ENCODE peak calls at places on chromosomes 7 and 10, in ten cellular contexts. One of them, this sample, is unnamed.
A peak's percentile ranks its signal among the peaks of the same experiment; 100 is the strongest.

GRCh38 chr10:48767752-48768450 is 83.2 kb downstream of the WDFY4 start:
- DNase-seq in hepatocyte: no peak
- DNase-seq in GM10248: no peak
- DNase-seq in AG04450: no peak
- DNase-seq in adrenal gland: no peak
- DNase-seq in NB4: no peak
- DNase-seq in epithelial cell of proximal tubule: no peak
- DNase-seq in AG09319: no peak
- DNase-seq in body of pancreas: no peak
- DNase-seq in MM.1S: no peak
- DNase-seq in this sample: no peak

GRCh38 chr10:105139363-105139762 is 498.3 kb downstream of the SORCS3 start:
- DNase-seq in adrenal gland: no peak
- DNase-seq in MM.1S: no peak
- DNase-seq in epithelial cell of proximal tubule: no peak
- DNase-seq in hepatocyte: no peak
- DNase-seq in NB4: no peak
- DNase-seq in AG09319: no peak
- DNase-seq in GM10248: no peak
- DNase-seq in AG04450: no peak
- DNase-seq in body of pancreas: no peak
- DNase-seq in this sample: no peak

GRCh38 chr7:1819258-1819841 is 149.3 kb downstream of the ELFN1 start:
- DNase-seq in hepatocyte: no peak
- DNase-seq in AG04450: no peak
- DNase-seq in adrenal gland: no peak
- DNase-seq in body of pancreas: peak; percentile 16
- DNase-seq in GM10248: no peak
- DNase-seq in NB4: peak; percentile 93
- DNase-seq in MM.1S: no peak
- DNase-seq in epithelial cell of proximal tubule: no peak
- DNase-seq in AG09319: no peak
- DNase-seq in this sample: no peak

GRCh38 chr7:130397472-130397871 is 17.2 kb downstream of the CPA1 start:
- DNase-seq in AG09319: no peak
- DNase-seq in NB4: no peak
- DNase-seq in AG04450: no peak
- DNase-seq in epithelial cell of proximal tubule: no peak
- DNase-seq in GM10248: no peak
- DNase-seq in body of pancreas: no peak
- DNase-seq in adrenal gland: no peak
- DNase-seq in hepatocyte: no peak
- DNase-seq in MM.1S: no peak
- DNase-seq in this sample: no peak

GRCh38 chr7:144830811-144831210 is 5.0 kb downstream of the TPK1 start:
- DNase-seq in GM10248: no peak
- DNase-seq in AG09319: no peak
- DNase-seq in AG04450: no peak
- DNase-seq in NB4: no peak
- DNase-seq in adrenal gland: no peak
- DNase-seq in hepatocyte: peak; percentile 8
- DNase-seq in epithelial cell of proximal tubule: no peak
- DNase-seq in body of pancreas: no peak
- DNase-seq in MM.1S: no peak
- DNase-seq in this sample: no peak

GRCh38 chr7:35389636-35390035 is 135.7 kb upstream of the TBX20 start:
- DNase-seq in MM.1S: no peak
- DNase-seq in NB4: no peak
- DNase-seq in adrenal gland: no peak
- DNase-seq in AG09319: no peak
- DNase-seq in AG04450: no peak
- DNase-seq in hepatocyte: no peak
- DNase-seq in epithelial cell of proximal tubule: no peak
- DNase-seq in GM10248: no peak
- DNase-seq in body of pancreas: no peak
- DNase-seq in this sample: no peak

GRCh38 chr10:18279202-18279601 is 139.0 kb downstream of the CACNB2 start:
- DNase-seq in body of pancreas: no peak
- DNase-seq in epithelial cell of proximal tubule: peak; percentile 6
- DNase-seq in MM.1S: no peak
- DNase-seq in adrenal gland: no peak
- DNase-seq in NB4: peak; percentile 1
- DNase-seq in AG09319: no peak
- DNase-seq in GM10248: no peak
- DNase-seq in AG04450: no peak
- DNase-seq in hepatocyte: no peak
- DNase-seq in this sample: peak; percentile 68

GRCh38 chr7:2044311-2044882 is 188.3 kb downstream of the MAD1L1 start:
- DNase-seq in adrenal gland: no peak
- DNase-seq in GM10248: no peak
- DNase-seq in epithelial cell of proximal tubule: no peak
- DNase-seq in MM.1S: no peak
- DNase-seq in body of pancreas: peak; percentile 7
- DNase-seq in AG09319: no peak
- DNase-seq in hepatocyte: no peak
- DNase-seq in NB4: no peak
- DNase-seq in AG04450: no peak
- DNase-seq in this sample: peak; percentile 20

GRCh38 chr7:134553976-134554375 is 5.1 kb downstream of the AKR1B15 start:
- DNase-seq in epithelial cell of proximal tubule: no peak
- DNase-seq in MM.1S: peak; percentile 35
- DNase-seq in body of pancreas: no peak
- DNase-seq in AG04450: no peak
- DNase-seq in hepatocyte: peak; percentile 18
- DNase-seq in NB4: peak; percentile 20
- DNase-seq in GM10248: no peak
- DNase-seq in adrenal gland: no peak
- DNase-seq in AG09319: no peak
- DNase-seq in this sample: no peak
- TF ChIP-seq CTCF in epithelial cell of proximal tubule: peak; percentile 56
- TF ChIP-seq CTCF in MM.1S: peak; percentile 21
- TF ChIP-seq CTCF in body of pancreas: peak; percentile 33
- TF ChIP-seq CTCF in AG04450: no peak
- TF ChIP-seq CTCF in hepatocyte: peak; percentile 28
- TF ChIP-seq CTCF in NB4: peak; percentile 31
- TF ChIP-seq CTCF in GM10248: peak; percentile 54
- TF ChIP-seq CTCF in adrenal gland: no peak
- TF ChIP-seq CTCF in AG09319: no peak
- TF ChIP-seq CTCF in this sample: no peak

GRCh38 chr7:134444961-134445315 is 14.0 kb downstream of the AKR1B1 start:
- DNase-seq in body of pancreas: no peak
- DNase-seq in hepatocyte: no peak
- DNase-seq in MM.1S: no peak
- DNase-seq in adrenal gland: no peak
- DNase-seq in epithelial cell of proximal tubule: no peak
- DNase-seq in AG04450: no peak
- DNase-seq in NB4: no peak
- DNase-seq in AG09319: no peak
- DNase-seq in GM10248: no peak
- DNase-seq in this sample: no peak
- TF ChIP-seq CTCF in body of pancreas: no peak
- TF ChIP-seq CTCF in hepatocyte: no peak
- TF ChIP-seq CTCF in MM.1S: no peak
- TF ChIP-seq CTCF in adrenal gland: no peak
- TF ChIP-seq CTCF in epithelial cell of proximal tubule: no peak
- TF ChIP-seq CTCF in AG04450: no peak
- TF ChIP-seq CTCF in NB4: no peak
- TF ChIP-seq CTCF in AG09319: no peak
- TF ChIP-seq CTCF in GM10248: no peak
- TF ChIP-seq CTCF in this sample: no peak

GRCh38 chr7:54839538-54840213 is 80.7 kb upstream of the SEC61G start:
- DNase-seq in AG04450: no peak
- DNase-seq in epithelial cell of proximal tubule: no peak
- DNase-seq in adrenal gland: peak; percentile 47
- DNase-seq in NB4: peak; percentile 28
- DNase-seq in GM10248: no peak
- DNase-seq in MM.1S: no peak
- DNase-seq in body of pancreas: peak; percentile 62
- DNase-seq in AG09319: peak; percentile 58
- DNase-seq in hepatocyte: peak; percentile 30
- DNase-seq in this sample: no peak
- TF ChIP-seq CTCF in AG04450: peak; percentile 67
- TF ChIP-seq CTCF in epithelial cell of proximal tubule: peak; percentile 93
- TF ChIP-seq CTCF in adrenal gland: peak; percentile 42
- TF ChIP-seq CTCF in NB4: peak; percentile 38
- TF ChIP-seq CTCF in GM10248: peak; percentile 23
- TF ChIP-seq CTCF in MM.1S: peak; percentile 28
- TF ChIP-seq CTCF in body of pancreas: peak; percentile 56
- TF ChIP-seq CTCF in AG09319: peak; percentile 88
- TF ChIP-seq CTCF in hepatocyte: peak; percentile 21
- TF ChIP-seq CTCF in this sample: peak; percentile 63

DNA sequence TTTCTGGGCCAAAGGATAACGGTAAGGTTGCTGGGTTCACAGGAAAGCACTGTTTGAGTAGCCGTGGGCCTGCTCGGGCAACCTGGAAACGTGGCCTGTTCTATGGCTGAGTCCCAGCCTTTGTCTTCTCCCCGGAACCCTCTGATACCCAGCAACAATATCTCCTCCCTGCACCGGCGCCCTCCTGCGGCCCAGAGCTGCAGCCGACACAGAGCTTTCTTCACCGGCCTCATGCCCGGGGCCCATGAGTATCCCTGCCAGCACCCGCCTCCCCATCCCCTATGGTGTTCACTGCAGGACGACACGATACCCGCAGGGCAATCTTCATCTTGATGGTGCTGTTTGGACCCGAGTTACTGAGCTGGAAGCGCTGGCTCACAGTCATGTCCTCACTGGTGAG is 38.6 kb upstream of the NCAPG2 start:
- DNase-seq in body of pancreas: no peak
- DNase-seq in hepatocyte: no peak
- DNase-seq in AG04450: no peak
- DNase-seq in adrenal gland: no peak
- DNase-seq in AG09319: no peak
- DNase-seq in GM10248: no peak
- DNase-seq in epithelial cell of proximal tubule: no peak
- DNase-seq in MM.1S: no peak
- DNase-seq in NB4: no peak
- DNase-seq in this sample: no peak
- TF ChIP-seq CTCF in body of pancreas: no peak
- TF ChIP-seq CTCF in hepatocyte: no peak
- TF ChIP-seq CTCF in AG04450: no peak
- TF ChIP-seq CTCF in adrenal gland: no peak
- TF ChIP-seq CTCF in AG09319: no peak
- TF ChIP-seq CTCF in GM10248: no peak
- TF ChIP-seq CTCF in epithelial cell of proximal tubule: no peak
- TF ChIP-seq CTCF in MM.1S: no peak
- TF ChIP-seq CTCF in NB4: no peak
- TF ChIP-seq CTCF in this sample: no peak

DNA sequence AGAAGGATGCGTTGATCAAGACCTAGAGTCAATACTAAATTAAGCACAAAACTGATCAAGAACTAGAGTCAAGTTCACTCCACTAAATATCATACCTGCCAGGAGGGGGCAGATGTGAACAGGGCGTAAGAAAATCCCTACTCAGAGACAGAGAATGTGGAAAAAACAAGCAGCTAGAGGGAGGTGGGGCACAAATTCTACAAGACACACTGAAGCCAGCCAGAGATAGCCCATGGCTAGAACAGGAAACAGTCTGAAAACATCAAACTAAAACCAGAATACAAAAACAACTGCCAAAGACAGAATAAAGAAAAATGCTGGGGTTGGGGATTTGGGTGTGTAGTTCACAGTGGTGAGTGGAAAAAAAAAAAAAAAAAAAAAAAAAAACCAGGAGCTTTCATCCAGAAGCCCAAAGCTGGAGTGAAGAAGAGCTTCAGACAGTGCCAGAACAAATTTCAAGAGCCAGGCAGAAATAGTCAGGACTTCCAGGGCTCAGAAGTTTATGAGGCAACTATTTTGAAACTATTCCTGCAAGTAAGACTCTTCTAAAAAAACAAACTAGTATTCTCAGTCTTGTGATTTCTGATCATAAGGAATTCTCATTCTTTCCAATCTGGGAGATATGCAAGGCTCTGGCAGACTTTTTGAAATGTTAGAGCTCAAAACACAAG is 118.3 kb downstream of the CCDC71L start:
- DNase-seq in body of pancreas: peak; percentile 61
- DNase-seq in NB4: peak; percentile 80
- DNase-seq in AG09319: peak; percentile 73
- DNase-seq in adrenal gland: peak; percentile 42
- DNase-seq in MM.1S: peak; percentile 88
- DNase-seq in hepatocyte: peak; percentile 83
- DNase-seq in GM10248: peak; percentile 64
- DNase-seq in epithelial cell of proximal tubule: peak; percentile 68
- DNase-seq in AG04450: peak; percentile 80
- DNase-seq in this sample: no peak
- TF ChIP-seq CTCF in body of pancreas: peak; percentile 91
- TF ChIP-seq CTCF in NB4: peak; percentile 64
- TF ChIP-seq CTCF in AG09319: peak; percentile 62
- TF ChIP-seq CTCF in adrenal gland: peak; percentile 69
- TF ChIP-seq CTCF in MM.1S: peak; percentile 93
- TF ChIP-seq CTCF in hepatocyte: peak; percentile 77
- TF ChIP-seq CTCF in GM10248: peak; percentile 41
- TF ChIP-seq CTCF in epithelial cell of proximal tubule: peak; percentile 88
- TF ChIP-seq CTCF in AG04450: peak; percentile 78
- TF ChIP-seq CTCF in this sample: peak; percentile 70

This sample was measured in CD14-positive monocyte.